ENCODE peak calls at places on chromosomes 7 and 10, in five cellular contexts. A is CD8-positive, alpha-beta memory T cell; X is ascending aorta; Z is GM23248; L is cardiac muscle cell. H is an unnamed sample.

GRCh38 chr10:77186936-77187335 is 450.7 kb downstream of the KCNMA1 start:
- DNase-seq in A (no peak), X (no peak), Z (peak; percentile 14), L (no peak), H (no peak)

GRCh38 chr10:6292741-6293151 is 90.0 kb downstream of the PFKFB3 start:
- DNase-seq in A (no peak), X (no peak), Z (no peak), L (no peak), H (no peak)

GRCh38 chr7:92680458-92680857 is 90.3 kb upstream of the FAM133B start:
- DNase-seq in A (no peak), X (no peak), Z (peak; percentile 36), L (no peak), H (no peak)

GRCh38 chr7:135197343-135197742 is 14.0 kb downstream of the WDR91 start:
- DNase-seq in A (no peak), X (no peak), Z (no peak), L (no peak), H (no peak)

GRCh38 chr10:60905580-60905979 is 38.4 kb downstream of the RHOBTB1 start:
- DNase-seq in A (no peak), X (no peak), Z (peak; percentile 70), L (no peak), H (no peak)

GRCh38 chr7:12524794-12525386 is 45.6 kb upstream of the SCIN start:
- DNase-seq in A (no peak), X (no peak), Z (peak; percentile 64), L (peak; percentile 57), H (no peak)

GRCh38 chr10:500876-501275 is 188.6 kb downstream of the DIP2C start:
- DNase-seq in A (no peak), X (no peak), Z (peak; percentile 57), L (no peak), H (no peak)

GRCh38 chr7:10708447-10708846 is 265.2 kb upstream of the PHF14 start:
- DNase-seq in A (no peak), X (no peak), Z (no peak), L (peak; percentile 45), H (no peak)

GRCh38 chr10:93080350-93081046 is 6.8 kb downstream of the CYP26A1 start:
- DNase-seq in A (peak; percentile 26), X (no peak), Z (peak; percentile 66), L (peak; percentile 67), H (peak; percentile 40)

GRCh38 chr7:34138483-34138882 is 233.1 kb downstream of the BMPER start:
- DNase-seq in A (no peak), X (no peak), Z (no peak), L (no peak), H (no peak)

GRCh38 chr7:34136698-34137097 is 231.4 kb downstream of the BMPER start:
- DNase-seq in A (no peak), X (no peak), Z (no peak), L (no peak), H (no peak)

GRCh38 chr7:34135924-34136323 is 230.6 kb downstream of the BMPER start:
- DNase-seq in A (no peak), X (no peak), Z (peak; percentile 46), L (no peak), H (no peak)

GRCh38 chr7:34133983-34134782 is 228.8 kb downstream of the BMPER start:
- DNase-seq in A (no peak), X (no peak), Z (peak; percentile 88), L (peak; percentile 76), H (no peak)

GRCh38 chr7:34137176-34137575 is 231.8 kb downstream of the BMPER start:
- DNase-seq in A (no peak), X (no peak), Z (no peak), L (no peak), H (no peak)
- H3K9me3 ChIP-seq in A (no peaks in the 10 kb centered on the region), X (no peaks in the 10 kb centered on the region), Z (no peaks in the 10 kb centered on the region), L (no peaks in the 10 kb centered on the region), H (no peaks in the 10 kb centered on the region)

DNA sequence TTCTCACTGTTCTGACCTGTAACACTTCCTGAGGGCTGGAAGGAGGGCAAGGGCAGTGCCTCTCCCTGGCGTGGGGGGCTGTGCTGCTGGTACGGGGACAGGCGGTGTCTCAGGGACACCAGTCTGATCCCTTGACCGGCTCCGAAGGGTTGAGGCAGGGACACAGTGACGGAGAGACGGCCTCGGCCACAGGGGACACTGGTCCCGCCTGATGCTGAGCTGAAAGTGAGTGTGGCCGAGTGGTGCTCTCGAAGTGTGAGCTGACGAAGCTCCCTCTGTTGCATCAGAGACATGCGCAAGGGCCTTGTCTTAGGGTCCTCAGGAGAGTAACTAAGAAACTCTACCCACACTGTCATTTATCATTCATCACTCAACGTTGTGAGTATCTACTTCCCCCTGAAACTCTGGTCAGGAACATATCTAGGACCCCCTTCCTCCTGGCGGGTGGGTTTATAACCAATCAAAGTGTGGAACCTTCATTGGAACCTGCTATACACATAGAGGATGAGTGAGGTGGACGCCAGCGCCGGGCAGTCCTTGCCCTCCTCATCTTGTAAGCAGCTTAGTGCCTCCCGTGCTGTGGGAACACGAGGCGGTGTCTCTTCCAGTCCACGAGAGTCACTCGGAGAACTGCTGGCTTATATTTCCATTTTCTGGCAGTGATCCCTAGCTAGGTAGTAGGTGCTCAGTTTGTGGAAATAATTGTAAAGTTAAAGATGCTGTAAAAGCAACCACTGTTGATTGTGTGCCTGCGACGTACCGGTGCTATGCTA is 283.1 kb downstream of the DNAJB6 start:
- DNase-seq in A (no peak), X (no peak), Z (no peak), L (no peak), H (no peak)
- H3K9me3 ChIP-seq in A (no peaks in the 10 kb centered on the region), X (no peaks in the 10 kb centered on the region), Z (no peaks in the 10 kb centered on the region), L (no peaks in the 10 kb centered on the region), H (no peaks in the 10 kb centered on the region)

GRCh38 chr10:82737556-82737955 is 862.6 kb downstream of the NRG3 start:
- DNase-seq in A (no peak), X (no peak), Z (no peak), L (no peak), H (no peak)
- H3K9me3 ChIP-seq in A (no peaks in the 10 kb centered on the region), X (no peaks in the 10 kb centered on the region), Z (no peaks in the 10 kb centered on the region), L (no peaks in the 10 kb centered on the region), H (no peaks in the 10 kb centered on the region)

GRCh38 chr7:157575777-157576176 is 239.0 kb downstream of the DNAJB6 start:
- DNase-seq in A (no peak), X (no peak), Z (no peak), L (no peak), H (no peak)
- H3K9me3 ChIP-seq in A (no peaks in the 10 kb centered on the region), X (no peaks in the 10 kb centered on the region), Z (no peaks in the 10 kb centered on the region), L (no peaks in the 10 kb centered on the region), H (no peaks in the 10 kb centered on the region)

GRCh38 chr10:133131053-133131452 is 29.0 kb upstream of the KNDC1 start:
- DNase-seq in A (no peak), X (no peak), Z (no peak), L (no peak), H (no peak)

GRCh38 chr10:133129151-133129853 is 30.7 kb upstream of the KNDC1 start:
- DNase-seq in A (no peak), X (no peak), Z (no peak), L (no peak), H (no peak)

GRCh38 chr10:133129854-133130495 is 30.0 kb upstream of the KNDC1 start:
- DNase-seq in A (no peak), X (no peak), Z (no peak), L (no peak), H (no peak)

GRCh38 chr10:133131754-133132710 is 28.0 kb upstream of the KNDC1 start:
- DNase-seq in A (no peak), X (no peak), Z (no peak), L (no peak), H (no peak)

GRCh38 chr10:133130602-133131001 is 29.4 kb upstream of the KNDC1 start:
- DNase-seq in A (no peak), X (no peak), Z (no peak), L (no peak), H (no peak)
- H3K9me3 ChIP-seq in A (no peaks in the 10 kb centered on the region), X (no peaks in the 10 kb centered on the region), Z (no peaks in the 10 kb centered on the region), L (no peaks in the 10 kb centered on the region), H (no peaks in the 10 kb centered on the region)

H was measured in CD8-positive, alpha-beta T cell.